ENCODE peak calls at places on chromosomes 1 and 21, in six cellular contexts. Z, A, V, T, R and S are unnamed samples. For H3K36me3, the result is how much of the 10 kb centered on the place peaks cover.

GRCh38 chr1:234985007-234985370 is 143.6 kb downstream of the TOMM20 start:
- DNase-seq in Z (no peak), A (no peak), V (no peak), T (no peak), R (no peak), S (no peak)

GRCh38 chr1:160168016-160168415 is 16.6 kb downstream of the ATP1A4 start:
- DNase-seq in Z (no peak), A (no peak), V (no peak), T (no peak), R (no peak), S (no peak)

GRCh38 chr1:229284887-229285286 is 14.0 kb downstream of the RAB4A start:
- DNase-seq in Z (no peak), A (no peak), V (no peak), T (no peak), R (no peak), S (no peak)

GRCh38 chr1:240099329-240099728 is 7.6 kb downstream of the FMN2 start:
- DNase-seq in Z (no peak), A (no peak), V (no peak), T (no peak), R (no peak), S (no peak)

GRCh38 chr1:16112558-16113555 is 39.4 kb upstream of the FAM131C start:
- DNase-seq in Z (no peak), A (peak), V (peak), T (no peak), R (no peak), S (no peak)

GRCh38 chr1:228378453-228379164 is 28.0 kb downstream of the TRIM11 start:
- DNase-seq in Z (peak), A (peak), V (peak), T (peak), R (peak), S (no peak)

GRCh38 chr1:56824956-56825355 is 5.8 kb upstream of the FYB2 start:
- DNase-seq in Z (no peak), A (no peak), V (no peak), T (no peak), R (peak), S (no peak)

GRCh38 chr1:9901148-9902059 is 8.7 kb downstream of the CTNNBIP1 start:
- DNase-seq in Z (peak), A (no peak), V (peak), T (no peak), R (no peak), S (no peak)

GRCh38 chr1:194214735-194215134 is 1028.3 kb upstream of the B3GALT2 start:
- DNase-seq in Z (no peak), A (no peak), V (no peak), T (no peak), R (no peak), S (no peak)

GRCh38 chr21:15468368-15468767 is 261.4 kb upstream of the USP25 start:
- DNase-seq in Z (no peak), A (no peak), V (peak), T (no peak), R (no peak), S (no peak)

GRCh38 chr1:182317489-182318180 is 74.0 kb downstream of the GLUL start:
- DNase-seq in Z (no peak), A (no peak), V (no peak), T (no peak), R (no peak), S (no peak)

GRCh38 chr1:63864224-63864623 is 90.4 kb downstream of the ROR1 start:
- DNase-seq in Z (no peak), A (peak), V (no peak), T (no peak), R (peak), S (no peak)

GRCh38 chr1:65997693-65998092 is 205.0 kb downstream of the PDE4B start:
- DNase-seq in Z (no peak), A (no peak), V (no peak), T (no peak), R (no peak), S (no peak)

GRCh38 chr1:53562256-53562982 is 103.2 kb downstream of the DMRTB1 start:
- DNase-seq in Z (no peak), A (no peak), V (no peak), T (no peak), R (peak), S (no peak)

GRCh38 chr1:165034136-165034535 is 322.4 kb downstream of the LMX1A start:
- DNase-seq in Z (no peak), A (no peak), V (no peak), T (no peak), R (no peak), S (no peak)

GRCh38 chr1:167082511-167083027 is 7.6 kb downstream of the GPA33 start:
- DNase-seq in Z (no peak), A (no peak), V (no peak), T (no peak), R (no peak), S (no peak)

GRCh38 chr1:147292012-147292411 is 49.5 kb downstream of the CHD1L start:
- DNase-seq in Z (no peak), A (peak), V (no peak), T (no peak), R (peak), S (peak)

GRCh38 chr1:198904356-198904755 is 265.5 kb downstream of the PTPRC start:
- DNase-seq in Z (no peak), A (peak), V (no peak), T (no peak), R (peak), S (no peak)

GRCh38 chr1:12617901-12618660 is at the start of gene DHRS3:
- DNase-seq in Z (peak), A (peak), V (peak), T (peak), R (peak), S (peak)

GRCh38 chr1:224211262-224211962 is 28.4 kb downstream of the DEGS1 start:
- DNase-seq in Z (no peak), A (peak), V (no peak), T (no peak), R (peak), S (no peak)

GRCh38 chr1:180482425-180483275 is 19.7 kb downstream of the ACBD6 start:
- DNase-seq in Z (no peak), A (peak), V (no peak), T (no peak), R (peak), S (no peak)

GRCh38 chr1:206911064-206911663 is 10.6 kb downstream of the FCMR start:
- DNase-seq in Z (no peak), A (peak), V (peak), T (peak), R (peak), S (no peak)

GRCh38 chr1:8520483-8520966 is 202.6 kb downstream of the SLC45A1 start:
- DNase-seq in Z (no peak), A (peak), V (no peak), T (no peak), R (no peak), S (no peak)

GRCh38 chr1:162197041-162197511 is 127.6 kb downstream of the NOS1AP start:
- DNase-seq in Z (no peak), A (no peak), V (no peak), T (no peak), R (no peak), S (no peak)

GRCh38 chr1:204213668-204214662 is at the start of gene GOLT1A:
- DNase-seq in Z (peak), A (peak), V (peak), T (peak), R (peak), S (peak)

GRCh38 chr1:61746768-61747167 is 4.5 kb downstream of the PATJ start:
- DNase-seq in Z (no peak), A (no peak), V (no peak), T (no peak), R (peak), S (peak)

GRCh38 chr1:69702085-69702484 is 134.4 kb downstream of the LRRC7 start:
- DNase-seq in Z (no peak), A (no peak), V (no peak), T (no peak), R (no peak), S (no peak)

GRCh38 chr1:116833655-116834054 is 76.1 kb upstream of the PTGFRN start:
- DNase-seq in Z (no peak), A (no peak), V (no peak), T (no peak), R (no peak), S (no peak)

GRCh38 chr1:178868700-178869099 is 2.2 kb downstream of the ANGPTL1 start:
- DNase-seq in Z (no peak), A (no peak), V (no peak), T (no peak), R (no peak), S (no peak)
- H3K4me3 ChIP-seq in Z (peak), A (no peak), V (peak), T (peak), R (no peak), S (no peak)

GRCh38 chr1:84892657-84893618 is at the start of gene LPAR3:
- DNase-seq in Z (peak), A (no peak), V (peak), T (no peak), R (no peak), S (no peak)
- TF ChIP-seq CTCF in Z (no peak), A (no peak), V (no peak), T (no peak), R (no peak), S (no peak)

GRCh38 chr1:68490046-68490651 is 6.7 kb downstream of the DEPDC1 start:
- DNase-seq in Z (no peak), A (no peak), V (no peak), T (no peak), R (no peak), S (no peak)
- H3K36me3 ChIP-seq in Z (under half), A (under half), V (under half), T (under half), R (under half), S (under half)

GRCh38 chr21:43959231-43960041 is 52.7 kb upstream of the TRAPPC10 start:
- DNase-seq in Z (no peak), A (no peak), V (no peak), T (no peak), R (no peak), S (no peak)
- H3K4me3 ChIP-seq in Z (no peak), A (no peak), V (no peak), T (no peak), R (no peak), S (no peak)

DNA sequence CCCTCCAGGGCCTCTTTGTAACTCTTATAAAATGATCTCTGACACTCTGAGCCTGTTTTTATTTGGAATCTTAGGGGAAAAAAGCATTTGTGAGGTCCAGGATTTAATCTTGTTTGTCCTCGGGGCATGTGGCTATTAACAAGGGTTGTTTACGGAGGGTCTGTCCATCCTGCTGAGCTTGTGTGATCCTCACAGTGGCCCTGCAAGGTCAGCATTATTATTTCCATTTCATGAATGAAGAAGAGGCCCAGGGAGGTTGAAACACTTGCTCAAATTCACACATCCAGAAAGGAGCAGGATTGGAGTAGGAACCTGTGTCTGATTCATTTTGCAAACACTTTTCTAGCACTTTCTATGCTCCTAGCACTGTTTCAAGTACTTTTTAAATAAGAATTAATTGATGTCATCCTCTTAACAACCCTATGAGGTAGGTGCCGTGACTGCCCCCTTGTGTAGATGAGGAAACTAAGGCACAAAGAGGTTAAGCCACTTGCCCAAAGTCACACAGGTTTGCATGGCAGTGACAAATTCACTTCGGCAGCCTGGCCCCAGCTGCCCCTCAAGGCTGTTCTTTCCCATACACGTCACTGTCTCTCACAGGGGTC is 178.9 kb downstream of the MIS18A start:
- DNase-seq in Z (no peak), A (no peak), V (no peak), T (no peak), R (peak), S (no peak)
- TF ChIP-seq CTCF in Z (no peak), A (no peak), V (no peak), T (no peak), R (peak), S (no peak)

DNA sequence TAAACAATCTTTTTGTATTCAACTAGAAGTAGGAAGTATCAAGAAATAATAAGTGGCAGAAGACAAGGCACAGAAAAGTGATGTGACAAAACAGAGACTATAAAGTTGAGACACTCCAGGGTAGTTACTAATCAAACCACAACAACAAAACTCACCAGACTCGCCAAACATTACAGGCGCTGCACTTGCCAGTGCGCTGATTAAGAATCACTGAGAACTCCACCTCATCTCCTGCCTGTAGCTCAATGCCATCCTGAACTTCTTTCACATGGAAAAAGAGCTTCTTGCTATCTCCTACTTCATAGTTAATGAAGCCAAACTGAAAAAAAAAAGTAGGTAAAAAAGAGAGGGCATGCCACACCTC is 2.8 kb upstream of the NRAS start:
- DNase-seq in Z (no peak), A (peak), V (no peak), T (no peak), R (no peak), S (no peak)
- H3K36me3 ChIP-seq in Z (half or more), A (half or more), V (under half), T (half or more), R (under half), S (under half)